ENCODE peak calls at places on chromosomes 13 and 19, in six cellular contexts. F is heart right ventricle; N is CD8-positive, alpha-beta T cell; H is OCI-LY7; I is GM23248; S is left ventricle myocardium inferior. O is an unnamed sample.
A peak's percentile ranks its signal among the peaks of the same experiment; 100 is the strongest.

GRCh38 chr13:99665716-99666115 is 164.4 kb downstream of the TM9SF2 start:
- DNase-seq in F (no peak), N (no peak), S (no peak), H (no peak), I (no peak), O (no peak)

GRCh38 chr19:19134687-19135158 is 3.6 kb downstream of the TMEM161A start:
- DNase-seq in H (peak; percentile 52), S (peak; percentile 82), I (no peak), F (no peak), N (no peak), O (peak; percentile 57)

GRCh38 chr19:17950310-17951150 is 16.4 kb upstream of the KCNN1 start:
- DNase-seq in N (no peak), F (no peak), S (peak; percentile 16), I (peak; percentile 24), H (no peak), O (no peak)

GRCh38 chr19:39223703-39224279 is 19.7 kb upstream of the SYCN start:
- DNase-seq in H (no peak), N (no peak), S (no peak), F (no peak), I (peak; percentile 58), O (no peak)

GRCh38 chr13:105363747-105364177 is 1171.7 kb downstream of the EFNB2 start:
- DNase-seq in H (no peak), N (no peak), S (no peak), I (no peak), F (no peak), O (no peak)

GRCh38 chr13:73828811-73829210 is 305.4 kb downstream of the KLF12 start:
- DNase-seq in N (no peak), S (no peak), H (no peak), I (no peak), F (no peak), O (no peak)

GRCh38 chr13:44573790-44574465 is 2.2 kb downstream of the TSC22D1 start:
- DNase-seq in F (no peak), H (peak; percentile 49), N (no peak), I (peak; percentile 70), S (no peak), O (no peak)

GRCh38 chr13:27079421-27079958 is 92.1 kb downstream of the USP12 start:
- DNase-seq in N (no peak), F (no peak), I (peak; percentile 72), S (no peak), H (no peak), O (no peak)

GRCh38 chr19:7216373-7216902 is 77.8 kb downstream of the INSR start:
- DNase-seq in F (no peak), I (no peak), S (no peak), H (no peak), N (no peak), O (no peak)

GRCh38 chr19:48630289-48631036 is 6.7 kb downstream of the DBP start:
- DNase-seq in N (no peak), S (peak; percentile 86), F (peak; percentile 88), I (peak; percentile 63), H (no peak), O (no peak)

GRCh38 chr13:23794267-23795161 is 94.7 kb downstream of the MIPEP start:
- DNase-seq in N (no peak), F (no peak), S (no peak), H (peak; percentile 32), I (peak; percentile 71), O (no peak)

GRCh38 chr13:29817604-29818378 is 32.6 kb downstream of the UBL3 start:
- DNase-seq in F (no peak), I (peak; percentile 56), H (peak; percentile 41), N (no peak), S (no peak), O (no peak)

DNA sequence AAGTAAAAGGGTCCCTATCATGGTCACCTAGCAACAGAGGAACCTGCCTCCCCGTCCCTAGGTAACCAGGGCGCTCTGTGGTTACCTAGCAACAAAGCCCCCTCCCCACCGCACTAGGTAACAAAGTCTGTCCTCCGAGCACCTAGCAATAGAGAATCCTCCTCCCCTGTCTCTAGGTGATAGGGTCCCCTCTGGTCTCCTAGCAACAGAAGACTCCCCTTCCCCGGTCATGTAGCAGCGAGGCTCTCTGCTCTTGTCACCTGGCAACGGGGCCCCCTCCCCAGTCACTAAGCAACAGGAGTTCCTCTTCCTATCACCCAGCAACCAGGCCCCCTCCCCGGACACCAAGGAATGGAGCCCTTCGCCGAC is 307 bp downstream of the JOSD2 start:
- DNase-seq in H (no peak), N (no peak), I (no peak), S (no peak), F (no peak), O (no peak)
- H3K4me1 ChIP-seq in H (peaks cover 12% of the 10 kb centered on the region), N (peaks cover 16% of the 10 kb centered on the region), I (no peaks in the 10 kb centered on the region), S (peaks cover 26% of the 10 kb centered on the region), F (peaks cover 12% of the 10 kb centered on the region), O (peaks cover 16% of the 10 kb centered on the region)

GRCh38 chr19:50567052-50567841 is 988 bp downstream of the LRRC4B start:
- DNase-seq in F (no peak), S (no peak), H (no peak), N (no peak), I (no peak), O (no peak)
- H3K4me3 ChIP-seq in F (peak overlapping the region; percentile 38), S (peak overlapping the region; percentile 58), H (no peak overlapping the region), N (no peak overlapping the region), I (no peak overlapping the region), O (no peak overlapping the region)

GRCh38 chr13:98483636-98484288 is 93.1 kb downstream of the STK24 start:
- DNase-seq in I (peak; percentile 37), H (no peak), S (no peak), F (no peak), N (no peak), O (no peak)
- H3K4me1 ChIP-seq in I (peaks cover 52% of the 10 kb centered on the region), H (peaks cover 42% of the 10 kb centered on the region), S (peaks cover 95% of the 10 kb centered on the region), F (peaks cover 99% of the 10 kb centered on the region), N (peaks cover 26% of the 10 kb centered on the region), O (peaks cover 31% of the 10 kb centered on the region)

DNA sequence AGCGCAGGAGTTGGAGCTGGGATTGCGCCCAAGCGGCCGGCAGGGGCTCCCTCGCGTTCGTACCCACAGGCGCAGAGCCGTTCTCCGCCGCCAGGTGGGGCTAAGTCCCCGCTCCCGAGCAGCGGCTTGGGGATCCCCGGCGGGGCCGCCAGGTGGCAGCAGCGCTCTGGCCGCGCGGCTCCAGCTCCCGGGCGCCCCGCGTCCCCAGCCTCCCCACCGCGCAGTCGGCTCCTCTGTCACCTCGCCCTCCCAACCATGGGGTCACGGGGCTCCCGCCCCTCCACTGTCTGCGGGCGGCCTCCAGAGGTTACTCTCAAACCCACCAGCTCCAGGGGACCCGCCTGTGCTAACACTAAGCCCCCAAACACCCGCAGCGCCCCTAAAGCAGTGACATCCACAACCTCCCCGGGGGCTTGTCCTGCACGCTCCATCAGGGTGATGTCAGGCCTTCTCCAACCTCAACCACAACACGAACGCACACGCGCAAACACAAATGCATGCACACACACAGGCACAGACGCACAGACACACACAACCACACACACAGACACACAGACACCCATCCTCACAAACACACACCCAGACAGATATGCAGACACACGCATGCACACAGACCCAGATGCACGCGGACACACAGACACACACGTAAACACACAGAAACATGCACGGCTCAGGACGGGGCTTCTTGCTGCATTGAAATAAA is 18.4 kb upstream of the KCTD15 start:
- DNase-seq in S (peak; percentile 83), N (peak; percentile 68), H (peak; percentile 82), F (peak; percentile 90), I (peak; percentile 85), O (peak; percentile 91)
- H3K4me3 ChIP-seq in S (peak overlapping the region; percentile 52), N (no peak overlapping the region), H (no peak overlapping the region), F (peak overlapping the region; percentile 36), I (no peak overlapping the region), O (peak overlapping the region; percentile 40)

GRCh38 chr13:40484981-40485380 is 181.5 kb downstream of the FOXO1 start:
- DNase-seq in I (no peak), F (no peak), N (no peak), H (no peak), S (no peak), O (no peak)
- H3K4me1 ChIP-seq in I (no peaks in the 10 kb centered on the region), F (peaks cover 17% of the 10 kb centered on the region), N (peaks cover 93% of the 10 kb centered on the region), H (peaks cover 69% of the 10 kb centered on the region), S (peaks cover 31% of the 10 kb centered on the region), O (peaks cover 39% of the 10 kb centered on the region)

GRCh38 chr13:98301721-98302120 is 124.7 kb upstream of the RNF113B start:
- DNase-seq in H (no peak), I (peak; percentile 78), N (no peak), F (no peak), S (no peak), O (no peak)
- H3K4me3 ChIP-seq in H (no peak overlapping the region), I (peak overlapping the region; percentile 37), N (no peak overlapping the region), F (no peak overlapping the region), S (no peak overlapping the region), O (no peak overlapping the region)

DNA sequence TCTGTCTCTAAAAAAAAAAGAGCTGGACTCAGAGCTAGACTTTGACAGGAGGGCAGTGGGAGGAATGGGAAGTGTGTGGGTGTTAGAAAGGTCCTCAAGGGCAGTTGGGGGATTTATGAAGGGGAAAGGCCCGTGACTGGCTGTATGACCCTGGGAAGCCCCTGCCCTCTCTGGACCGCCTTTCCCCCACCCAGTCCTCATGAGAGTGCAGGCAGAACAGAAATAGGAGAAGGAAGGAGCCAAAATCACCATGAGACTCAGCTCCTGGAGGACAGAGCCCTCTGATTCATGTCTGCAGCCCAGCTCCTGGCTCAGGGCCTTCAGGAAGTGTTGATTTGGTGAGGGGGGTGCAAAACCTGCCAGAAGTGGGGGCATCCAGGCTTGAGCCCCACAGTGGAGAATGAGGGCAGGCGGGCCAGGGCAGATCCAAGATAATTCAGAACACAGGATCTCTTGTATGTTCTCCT is 8.7 kb upstream of the SMG9 start:
- DNase-seq in F (no peak), S (no peak), H (no peak), I (peak; percentile 79), N (no peak), O (no peak)
- H3K4me1 ChIP-seq in F (no peaks in the 10 kb centered on the region), S (no peaks in the 10 kb centered on the region), H (peaks cover 91% of the 10 kb centered on the region), I (peaks cover 65% of the 10 kb centered on the region), N (peaks cover 30% of the 10 kb centered on the region), O (peaks cover 23% of the 10 kb centered on the region)

O was measured in naive thymus-derived CD4-positive, alpha-beta T cell.